ENCODE peak calls at places on chromosomes 12 and 14, in ten cellular contexts. R is GM12892; Q is stimulated activated CD4-positive, alpha-beta T cell treated with anti-CD3 and anti-CD28 coated beads, Interleukin-12 subunit alpha, Interleukin-12 subunit beta, amount 100 ng/mL, for 4 hours; V is NCI-H1417; A is NCI-H2081; E is lower leg skin; T is stimulated activated CD8-positive, alpha-beta memory T cell treated with anti-CD3 and anti-CD28 coated beads, Interleukin-15, amount 100 ng/mL, for 4 hours; L is CD8-positive, alpha-beta memory T cell; S is progenitor cell of endocrine pancreas; K is substantia nigra. N is an unnamed sample.

GRCh38 chr14:21352587-21352986 is 31.2 kb downstream of the SUPT16H start:
- DNase-seq in R (no peak), Q (no peak), V (no peak), A (no peak), E (no peak), T (no peak), L (no peak), S (no peak), K (no peak), N (peak)

GRCh38 chr14:89429206-89430091 is 12.4 kb upstream of the FOXN3 start:
- DNase-seq in R (no peak), Q (peak), V (peak), A (peak), E (no peak), T (no peak), L (peak), S (no peak), K (no peak), N (no peak)

GRCh38 chr12:50104614-50105366 is 982 bp downstream of the GPD1 start:
- DNase-seq in R (no peak), Q (no peak), V (no peak), A (no peak), E (no peak), T (no peak), L (no peak), S (no peak), K (no peak), N (no peak)

GRCh38 chr12:27498159-27498558 is 25.8 kb upstream of the PPFIBP1 start:
- DNase-seq in R (no peak), Q (no peak), V (no peak), A (no peak), E (no peak), T (no peak), L (no peak), S (no peak), K (no peak), N (no peak)

GRCh38 chr14:100531152-100531551 is 56.1 kb downstream of the BEGAIN start:
- DNase-seq in R (peak), Q (no peak), V (no peak), A (no peak), E (peak), T (no peak), L (no peak), S (no peak), K (no peak), N (peak)

GRCh38 chr12:6070472-6071257 is 53.8 kb downstream of the VWF start:
- DNase-seq in R (no peak), Q (no peak), V (peak), A (peak), E (no peak), T (no peak), L (no peak), S (no peak), K (no peak), N (no peak)

GRCh38 chr14:100364403-100364802 is 41.3 kb downstream of the SLC25A47 start:
- DNase-seq in R (no peak), Q (no peak), V (no peak), A (no peak), E (no peak), T (no peak), L (no peak), S (no peak), K (no peak), N (no peak)

GRCh38 chr12:88314706-88315105 is 172.6 kb downstream of the TMTC3 start:
- DNase-seq in R (no peak), Q (no peak), V (no peak), A (no peak), E (no peak), T (no peak), L (no peak), S (no peak), K (no peak), N (no peak)

GRCh38 chr14:84273181-84273580 is 1256.8 kb upstream of the FLRT2 start:
- DNase-seq in R (no peak), Q (no peak), V (no peak), A (no peak), E (no peak), T (no peak), L (no peak), S (no peak), K (no peak), N (no peak)

GRCh38 chr12:105107497-105108371 is at the start of gene WASHC4:
- DNase-seq in R (peak), Q (peak), V (peak), A (peak), E (peak), T (peak), L (peak), S (peak), K (peak), N (peak)

GRCh38 chr12:80001562-80001961 is 66.7 kb upstream of the PPP1R12A start:
- DNase-seq in R (no peak), Q (no peak), V (no peak), A (no peak), E (no peak), T (no peak), L (no peak), S (no peak), K (no peak), N (no peak)

GRCh38 chr12:95277139-95277538 is 59.5 kb downstream of the VEZT start:
- DNase-seq in R (no peak), Q (no peak), V (no peak), A (no peak), E (no peak), T (no peak), L (no peak), S (no peak), K (no peak), N (no peak)

GRCh38 chr12:121590476-121591143 is 9.8 kb upstream of the KDM2B start:
- DNase-seq in R (peak), Q (peak), V (no peak), A (no peak), E (no peak), T (peak), L (peak), S (no peak), K (no peak), N (no peak)

GRCh38 chr12:95790912-95791849 is 617 bp upstream of the NTN4 start:
- DNase-seq in R (peak), Q (peak), V (no peak), A (no peak), E (peak), T (no peak), L (peak), S (peak), K (no peak), N (peak)

GRCh38 chr14:59028476-59029202 is 159.8 kb upstream of the DAAM1 start:
- DNase-seq in R (peak), Q (peak), V (peak), A (peak), E (peak), T (no peak), L (no peak), S (peak), K (no peak), N (peak)

GRCh38 chr12:47844264-47845020 is 24.7 kb upstream of the HDAC7 start:
- DNase-seq in R (no peak), Q (no peak), V (peak), A (no peak), E (peak), T (no peak), L (no peak), S (no peak), K (no peak), N (peak)

GRCh38 chr14:73777420-73777819 is 63.2 kb upstream of the PNMA1 start:
- DNase-seq in R (no peak), Q (no peak), V (no peak), A (no peak), E (no peak), T (no peak), L (no peak), S (no peak), K (no peak), N (no peak)

GRCh38 chr14:33542338-33543290 is 408.3 kb downstream of the EGLN3 start:
- DNase-seq in R (no peak), Q (no peak), V (no peak), A (no peak), E (no peak), T (no peak), L (no peak), S (no peak), K (no peak), N (no peak)

GRCh38 chr12:132789099-132789471 is 27.5 kb upstream of the ANKLE2 start:
- DNase-seq in R (no peak), Q (no peak), V (no peak), A (no peak), E (no peak), T (no peak), L (no peak), S (no peak), K (no peak), N (no peak)

GRCh38 chr14:90062852-90063539 is 1.2 kb downstream of the KCNK13 start:
- DNase-seq in R (no peak), Q (no peak), V (no peak), A (no peak), E (peak), T (no peak), L (no peak), S (no peak), K (no peak), N (no peak)

GRCh38 chr14:74491952-74492351 is 1.2 kb downstream of the NPC2 start:
- DNase-seq in R (no peak), Q (no peak), V (no peak), A (no peak), E (no peak), T (no peak), L (no peak), S (no peak), K (no peak), N (no peak)

GRCh38 chr14:35046751-35047536 is 872 bp downstream of the FAM177A1 start:
- DNase-seq in R (peak), Q (no peak), V (peak), A (peak), E (peak), T (no peak), L (no peak), S (no peak), K (no peak), N (no peak)

GRCh38 chr12:47812797-47813490 is 6.8 kb downstream of the HDAC7 start:
- DNase-seq in R (peak), Q (peak), V (no peak), A (no peak), E (peak), T (peak), L (peak), S (peak), K (no peak), N (peak)

GRCh38 chr12:3117628-3118027 is 40.4 kb downstream of the TSPAN9 start:
- DNase-seq in R (no peak), Q (no peak), V (no peak), A (no peak), E (no peak), T (no peak), L (no peak), S (no peak), K (no peak), N (no peak)

GRCh38 chr12:20463920-20464524 is 95.7 kb downstream of the PDE3A start:
- DNase-seq in R (no peak), Q (no peak), V (peak), A (peak), E (no peak), T (no peak), L (no peak), S (no peak), K (no peak), N (no peak)